ENCODE peak calls at places on chromosomes 1 and 21, in nine cellular contexts. One of them, this sample, is unnamed.

GRCh38 chr1:181075727-181076350 is 12.7 kb upstream of the IER5 start:
- DNase-seq in GM23248: no peak
- DNase-seq in fibroblast of lung: no peak
- DNase-seq in colonic mucosa: no peak
- DNase-seq in neural progenitor cell: peak; percentile 34
- DNase-seq in mammary epithelial cell: no peak
- DNase-seq in SK-N-SH: no peak
- DNase-seq in neuronal stem cell: no peak
- DNase-seq in endothelial cell of umbilical vein: no peak
- DNase-seq in this sample: no peak

GRCh38 chr21:46063734-46064680 is 33.9 kb upstream of the COL6A2 start:
- DNase-seq in neuronal stem cell: no peak
- DNase-seq in neural progenitor cell: no peak
- DNase-seq in mammary epithelial cell: no peak
- DNase-seq in fibroblast of lung: no peak
- DNase-seq in GM23248: no peak
- DNase-seq in endothelial cell of umbilical vein: no peak
- DNase-seq in colonic mucosa: no peak
- DNase-seq in SK-N-SH: no peak
- DNase-seq in this sample: no peak

GRCh38 chr1:149888999-149889289 is 10.4 kb upstream of the BOLA1 start:
- DNase-seq in GM23248: peak; percentile 80
- DNase-seq in mammary epithelial cell: peak; percentile 44
- DNase-seq in colonic mucosa: peak; percentile 34
- DNase-seq in SK-N-SH: no peak
- DNase-seq in fibroblast of lung: no peak
- DNase-seq in neuronal stem cell: no peak
- DNase-seq in neural progenitor cell: peak; percentile 11
- DNase-seq in endothelial cell of umbilical vein: no peak
- DNase-seq in this sample: no peak

GRCh38 chr1:23957096-23957495 is 2.5 kb upstream of the PNRC2 start:
- DNase-seq in fibroblast of lung: no peak
- DNase-seq in endothelial cell of umbilical vein: no peak
- DNase-seq in neuronal stem cell: no peak
- DNase-seq in neural progenitor cell: no peak
- DNase-seq in colonic mucosa: peak; percentile 87
- DNase-seq in GM23248: no peak
- DNase-seq in SK-N-SH: peak; percentile 65
- DNase-seq in mammary epithelial cell: peak; percentile 64
- DNase-seq in this sample: no peak

GRCh38 chr1:10802948-10803715 is 6.7 kb upstream of the CASZ1 start:
- DNase-seq in SK-N-SH: no peak
- DNase-seq in mammary epithelial cell: peak; percentile 53
- DNase-seq in fibroblast of lung: no peak
- DNase-seq in colonic mucosa: peak; percentile 25
- DNase-seq in neuronal stem cell: no peak
- DNase-seq in GM23248: no peak
- DNase-seq in endothelial cell of umbilical vein: no peak
- DNase-seq in neural progenitor cell: no peak
- DNase-seq in this sample: no peak

GRCh38 chr1:153779781-153780541 is 4.8 kb downstream of the SLC27A3 start:
- DNase-seq in neural progenitor cell: no peak
- DNase-seq in colonic mucosa: no peak
- DNase-seq in SK-N-SH: no peak
- DNase-seq in endothelial cell of umbilical vein: peak; percentile 59
- DNase-seq in mammary epithelial cell: no peak
- DNase-seq in GM23248: no peak
- DNase-seq in fibroblast of lung: no peak
- DNase-seq in neuronal stem cell: no peak
- DNase-seq in this sample: no peak

GRCh38 chr1:58353168-58353567 is 193.4 kb downstream of the OMA1 start:
- DNase-seq in mammary epithelial cell: no peak
- DNase-seq in neural progenitor cell: no peak
- DNase-seq in colonic mucosa: no peak
- DNase-seq in GM23248: no peak
- DNase-seq in endothelial cell of umbilical vein: no peak
- DNase-seq in SK-N-SH: no peak
- DNase-seq in fibroblast of lung: no peak
- DNase-seq in neuronal stem cell: no peak
- DNase-seq in this sample: no peak

GRCh38 chr1:38013027-38013588 is 574 bp downstream of the UTP11 start:
- DNase-seq in endothelial cell of umbilical vein: no peak
- DNase-seq in SK-N-SH: no peak
- DNase-seq in neural progenitor cell: no peak
- DNase-seq in mammary epithelial cell: peak; percentile 55
- DNase-seq in GM23248: peak; percentile 79
- DNase-seq in neuronal stem cell: no peak
- DNase-seq in fibroblast of lung: peak; percentile 80
- DNase-seq in colonic mucosa: no peak
- DNase-seq in this sample: no peak

GRCh38 chr1:154978360-154978759 is 3.9 kb downstream of the CKS1B start:
- DNase-seq in neural progenitor cell: no peak
- DNase-seq in neuronal stem cell: no peak
- DNase-seq in fibroblast of lung: no peak
- DNase-seq in mammary epithelial cell: no peak
- DNase-seq in colonic mucosa: no peak
- DNase-seq in SK-N-SH: no peak
- DNase-seq in GM23248: no peak
- DNase-seq in endothelial cell of umbilical vein: no peak
- DNase-seq in this sample: no peak

GRCh38 chr1:68198752-68199151 is 33.6 kb downstream of the WLS start:
- DNase-seq in SK-N-SH: no peak
- DNase-seq in colonic mucosa: no peak
- DNase-seq in endothelial cell of umbilical vein: peak; percentile 69
- DNase-seq in neural progenitor cell: no peak
- DNase-seq in GM23248: peak; percentile 83
- DNase-seq in mammary epithelial cell: peak; percentile 58
- DNase-seq in neuronal stem cell: no peak
- DNase-seq in fibroblast of lung: no peak
- DNase-seq in this sample: no peak

GRCh38 chr1:21496886-21497285 is 12.3 kb upstream of the ALPL start:
- DNase-seq in fibroblast of lung: no peak
- DNase-seq in mammary epithelial cell: no peak
- DNase-seq in GM23248: peak; percentile 16
- DNase-seq in SK-N-SH: no peak
- DNase-seq in neuronal stem cell: no peak
- DNase-seq in colonic mucosa: no peak
- DNase-seq in neural progenitor cell: no peak
- DNase-seq in endothelial cell of umbilical vein: no peak
- DNase-seq in this sample: peak; percentile 58

GRCh38 chr1:73674945-73675561 is 522.9 kb downstream of the LRRIQ3 start:
- DNase-seq in GM23248: peak; percentile 43
- DNase-seq in endothelial cell of umbilical vein: peak; percentile 28
- DNase-seq in fibroblast of lung: peak; percentile 12
- DNase-seq in neural progenitor cell: peak; percentile 17
- DNase-seq in neuronal stem cell: no peak
- DNase-seq in colonic mucosa: no peak
- DNase-seq in SK-N-SH: peak; percentile 14
- DNase-seq in mammary epithelial cell: peak; percentile 15
- DNase-seq in this sample: no peak

GRCh38 chr1:161440312-161440894 is 64.9 kb upstream of the FCGR2A start:
- DNase-seq in fibroblast of lung: peak; percentile 51
- DNase-seq in neuronal stem cell: peak; percentile 75
- DNase-seq in SK-N-SH: peak; percentile 92
- DNase-seq in endothelial cell of umbilical vein: peak; percentile 51
- DNase-seq in neural progenitor cell: peak; percentile 93
- DNase-seq in GM23248: peak; percentile 73
- DNase-seq in colonic mucosa: peak; percentile 68
- DNase-seq in mammary epithelial cell: peak; percentile 76
- DNase-seq in this sample: peak; percentile 91

GRCh38 chr1:47840791-47841190 is 156.4 kb downstream of the TRABD2B start:
- DNase-seq in neural progenitor cell: no peak
- DNase-seq in mammary epithelial cell: no peak
- DNase-seq in GM23248: no peak
- DNase-seq in neuronal stem cell: no peak
- DNase-seq in fibroblast of lung: no peak
- DNase-seq in colonic mucosa: no peak
- DNase-seq in endothelial cell of umbilical vein: no peak
- DNase-seq in SK-N-SH: no peak
- DNase-seq in this sample: peak; percentile 26

GRCh38 chr1:1001057-1001630 is 1.2 kb upstream of the HES4 start:
- DNase-seq in SK-N-SH: peak; percentile 46
- DNase-seq in neural progenitor cell: peak; percentile 67
- DNase-seq in colonic mucosa: peak; percentile 30
- DNase-seq in neuronal stem cell: no peak
- DNase-seq in endothelial cell of umbilical vein: no peak
- DNase-seq in mammary epithelial cell: no peak
- DNase-seq in GM23248: no peak
- DNase-seq in fibroblast of lung: no peak
- DNase-seq in this sample: peak; percentile 73

GRCh38 chr21:43012596-43012995 is 38.2 kb downstream of the PKNOX1 start:
- DNase-seq in neural progenitor cell: no peak
- DNase-seq in endothelial cell of umbilical vein: no peak
- DNase-seq in GM23248: peak; percentile 51
- DNase-seq in mammary epithelial cell: peak; percentile 71
- DNase-seq in neuronal stem cell: no peak
- DNase-seq in SK-N-SH: no peak
- DNase-seq in fibroblast of lung: no peak
- DNase-seq in colonic mucosa: no peak
- DNase-seq in this sample: no peak

GRCh38 chr1:18794561-18794960 is 64.9 kb downstream of the TAS1R2 start:
- DNase-seq in GM23248: no peak
- DNase-seq in neural progenitor cell: peak; percentile 64
- DNase-seq in fibroblast of lung: no peak
- DNase-seq in neuronal stem cell: no peak
- DNase-seq in SK-N-SH: peak; percentile 74
- DNase-seq in endothelial cell of umbilical vein: no peak
- DNase-seq in colonic mucosa: no peak
- DNase-seq in mammary epithelial cell: no peak
- DNase-seq in this sample: peak; percentile 92

GRCh38 chr1:244158039-244158438 is 107.0 kb downstream of the ZBTB18 start:
- DNase-seq in neural progenitor cell: no peak
- DNase-seq in fibroblast of lung: no peak
- DNase-seq in colonic mucosa: no peak
- DNase-seq in mammary epithelial cell: no peak
- DNase-seq in GM23248: no peak
- DNase-seq in neuronal stem cell: no peak
- DNase-seq in endothelial cell of umbilical vein: no peak
- DNase-seq in SK-N-SH: no peak
- DNase-seq in this sample: no peak

GRCh38 chr1:183279835-183280234 is 93.8 kb downstream of the LAMC2 start:
- DNase-seq in neural progenitor cell: no peak
- DNase-seq in endothelial cell of umbilical vein: no peak
- DNase-seq in GM23248: peak; percentile 95
- DNase-seq in mammary epithelial cell: peak; percentile 98
- DNase-seq in SK-N-SH: no peak
- DNase-seq in fibroblast of lung: peak; percentile 94
- DNase-seq in neuronal stem cell: no peak
- DNase-seq in colonic mucosa: no peak
- DNase-seq in this sample: no peak

GRCh38 chr1:183281039-183281438 is 95.0 kb downstream of the LAMC2 start:
- DNase-seq in GM23248: peak; percentile 77
- DNase-seq in SK-N-SH: no peak
- DNase-seq in neural progenitor cell: peak; percentile 21
- DNase-seq in neuronal stem cell: no peak
- DNase-seq in colonic mucosa: no peak
- DNase-seq in fibroblast of lung: peak; percentile 82
- DNase-seq in mammary epithelial cell: peak; percentile 54
- DNase-seq in endothelial cell of umbilical vein: no peak
- DNase-seq in this sample: no peak

GRCh38 chr1:183283286-183283685 is 97.2 kb downstream of the LAMC2 start:
- DNase-seq in neural progenitor cell: no peak
- DNase-seq in GM23248: no peak
- DNase-seq in SK-N-SH: no peak
- DNase-seq in colonic mucosa: no peak
- DNase-seq in mammary epithelial cell: peak; percentile 51
- DNase-seq in fibroblast of lung: no peak
- DNase-seq in endothelial cell of umbilical vein: no peak
- DNase-seq in neuronal stem cell: no peak
- DNase-seq in this sample: no peak

GRCh38 chr1:183282101-183282855 is 96.2 kb downstream of the LAMC2 start:
- DNase-seq in colonic mucosa: no peak
- DNase-seq in neuronal stem cell: no peak
- DNase-seq in mammary epithelial cell: no peak
- DNase-seq in GM23248: no peak
- DNase-seq in fibroblast of lung: no peak
- DNase-seq in SK-N-SH: no peak
- DNase-seq in endothelial cell of umbilical vein: no peak
- DNase-seq in neural progenitor cell: no peak
- DNase-seq in this sample: no peak

GRCh38 chr1:183281553-183282091 is 95.6 kb downstream of the LAMC2 start:
- DNase-seq in neural progenitor cell: peak; percentile 89
- DNase-seq in endothelial cell of umbilical vein: peak; percentile 92
- DNase-seq in GM23248: peak; percentile 94
- DNase-seq in fibroblast of lung: peak; percentile 96
- DNase-seq in SK-N-SH: peak; percentile 81
- DNase-seq in neuronal stem cell: peak; percentile 87
- DNase-seq in colonic mucosa: peak; percentile 87
- DNase-seq in mammary epithelial cell: peak; percentile 85
- DNase-seq in this sample: peak; percentile 98
- H3K9ac ChIP-seq in neural progenitor cell: no peak overlapping the region
- H3K9ac ChIP-seq in endothelial cell of umbilical vein: no peak overlapping the region
- H3K9ac ChIP-seq in GM23248: peak overlapping the region; percentile 83
- H3K9ac ChIP-seq in fibroblast of lung: no peak overlapping the region
- H3K9ac ChIP-seq in SK-N-SH: no peak overlapping the region
- H3K9ac ChIP-seq in neuronal stem cell: no peak overlapping the region
- H3K9ac ChIP-seq in colonic mucosa: no peak overlapping the region
- H3K9ac ChIP-seq in mammary epithelial cell: no peak overlapping the region
- H3K9ac ChIP-seq in this sample: no peak overlapping the region

GRCh38 chr1:30110826-30111225 is 612.6 kb downstream of the MATN1 start:
- DNase-seq in endothelial cell of umbilical vein: no peak
- DNase-seq in colonic mucosa: no peak
- DNase-seq in neuronal stem cell: no peak
- DNase-seq in SK-N-SH: no peak
- DNase-seq in neural progenitor cell: peak; percentile 65
- DNase-seq in mammary epithelial cell: no peak
- DNase-seq in fibroblast of lung: no peak
- DNase-seq in GM23248: no peak
- DNase-seq in this sample: no peak
- H3K4me3 ChIP-seq in endothelial cell of umbilical vein: no peak overlapping the region
- H3K4me3 ChIP-seq in colonic mucosa: no peak overlapping the region
- H3K4me3 ChIP-seq in neuronal stem cell: no peak overlapping the region
- H3K4me3 ChIP-seq in SK-N-SH: no peak overlapping the region
- H3K4me3 ChIP-seq in neural progenitor cell: peak overlapping the region; percentile 5
- H3K4me3 ChIP-seq in mammary epithelial cell: no peak overlapping the region
- H3K4me3 ChIP-seq in fibroblast of lung: no peak overlapping the region
- H3K4me3 ChIP-seq in GM23248: no peak overlapping the region
- H3K4me3 ChIP-seq in this sample: no peak overlapping the region

GRCh38 chr1:248758352-248758751 is 2.8 kb upstream of the LYPD8 start:
- DNase-seq in mammary epithelial cell: no peak
- DNase-seq in fibroblast of lung: no peak
- DNase-seq in neuronal stem cell: no peak
- DNase-seq in SK-N-SH: no peak
- DNase-seq in neural progenitor cell: no peak
- DNase-seq in GM23248: no peak
- DNase-seq in endothelial cell of umbilical vein: no peak
- DNase-seq in colonic mucosa: no peak
- DNase-seq in this sample: no peak
- H3K9me3 ChIP-seq in mammary epithelial cell: peaks cover 10% of the 10 kb centered on the region
- H3K9me3 ChIP-seq in fibroblast of lung: peaks cover 7% of the 10 kb centered on the region
- H3K9me3 ChIP-seq in neuronal stem cell: peaks cover 40% of the 10 kb centered on the region
- H3K9me3 ChIP-seq in SK-N-SH: no peaks in the 10 kb centered on the region
- H3K9me3 ChIP-seq in neural progenitor cell: peaks cover 13% of the 10 kb centered on the region
- H3K9me3 ChIP-seq in GM23248: no peaks in the 10 kb centered on the region
- H3K9me3 ChIP-seq in endothelial cell of umbilical vein: no peaks in the 10 kb centered on the region
- H3K9me3 ChIP-seq in colonic mucosa: no peaks in the 10 kb centered on the region
- H3K9me3 ChIP-seq in this sample: peaks cover 68% of the 10 kb centered on the region

DNA sequence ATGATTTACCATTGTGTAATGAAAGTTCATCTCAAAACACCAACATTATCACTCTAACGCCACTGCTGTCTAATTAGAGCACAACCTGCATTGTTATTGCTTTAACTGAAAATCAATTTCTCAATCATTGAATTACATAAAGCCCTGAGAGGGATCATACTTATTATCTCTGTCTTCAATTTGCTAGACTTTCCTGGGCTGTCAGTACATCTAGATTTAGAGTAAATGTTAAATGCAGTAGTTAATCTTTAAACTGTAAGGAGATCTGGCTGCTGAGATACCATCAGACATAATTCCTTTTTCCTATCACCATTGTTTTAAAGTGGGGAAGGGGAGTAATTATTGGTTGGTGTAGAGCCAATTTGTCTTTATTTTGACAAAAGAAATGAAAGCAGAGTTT is 1995.1 kb downstream of the MRPL39 start:
- DNase-seq in neural progenitor cell: no peak
- DNase-seq in endothelial cell of umbilical vein: no peak
- DNase-seq in SK-N-SH: no peak
- DNase-seq in fibroblast of lung: no peak
- DNase-seq in neuronal stem cell: no peak
- DNase-seq in GM23248: no peak
- DNase-seq in mammary epithelial cell: no peak
- DNase-seq in colonic mucosa: no peak
- DNase-seq in this sample: no peak
- H3K9ac ChIP-seq in neural progenitor cell: no peak overlapping the region
- H3K9ac ChIP-seq in endothelial cell of umbilical vein: no peak overlapping the region
- H3K9ac ChIP-seq in SK-N-SH: no peak overlapping the region
- H3K9ac ChIP-seq in fibroblast of lung: no peak overlapping the region
- H3K9ac ChIP-seq in neuronal stem cell: no peak overlapping the region
- H3K9ac ChIP-seq in GM23248: no peak overlapping the region
- H3K9ac ChIP-seq in mammary epithelial cell: no peak overlapping the region
- H3K9ac ChIP-seq in colonic mucosa: no peak overlapping the region
- H3K9ac ChIP-seq in this sample: no peak overlapping the region